ENCODE peak calls at places on chromosomes 4 and X, in seven cellular contexts. W is lung, P is immature natural killer cell, D is choroid plexus epithelial cell, R is A673, G is amygdala, C is H9. L is an unnamed sample.

GRCh38 chrX:92247076-92247475 is 467.9 kb downstream of the PCDH11X start:
- DNase-seq in D (no peak), P (no peak), G (no peak), R (no peak), C (no peak), W (no peak), L (no peak)

GRCh38 chrX:21153503-21153902 is 220.7 kb upstream of the CNKSR2 start:
- DNase-seq in C (no peak), G (no peak), P (no peak), D (peak), R (no peak), W (no peak), L (no peak)

GRCh38 chr4:152398060-152398459 is 137.8 kb downstream of the FBXW7 start:
- DNase-seq in C (no peak), D (peak), G (no peak), R (peak), W (no peak), P (no peak), L (no peak)

GRCh38 chr4:172270421-172270820 is 457.2 kb downstream of the GALNTL6 start:
- DNase-seq in W (no peak), C (no peak), D (peak), R (peak), P (no peak), G (no peak), L (no peak)

GRCh38 chr4:150944660-150945059 is 70.4 kb downstream of the LRBA start:
- DNase-seq in G (no peak), D (no peak), C (no peak), P (no peak), R (no peak), W (no peak), L (no peak)

GRCh38 chr4:113094802-113095201 is 45.3 kb downstream of the ANK2 start:
- DNase-seq in W (no peak), G (no peak), R (peak), C (no peak), D (peak), P (no peak), L (no peak)

GRCh38 chrX:13775837-13776236 is 41.1 kb downstream of the GPM6B start:
- DNase-seq in W (no peak), R (no peak), P (no peak), G (no peak), C (no peak), D (no peak), L (no peak)

GRCh38 chr4:118326585-118326984 is 26.2 kb downstream of the PRSS12 start:
- DNase-seq in D (no peak), C (no peak), R (no peak), P (no peak), W (no peak), G (no peak), L (no peak)

GRCh38 chr4:165945991-165946390 is 73.0 kb downstream of the TLL1 start:
- DNase-seq in G (no peak), R (no peak), C (no peak), W (no peak), D (no peak), P (no peak), L (no peak)

GRCh38 chr4:8311096-8312068 is 41.8 kb downstream of the HTRA3 start:
- DNase-seq in R (no peak), P (no peak), W (no peak), G (no peak), D (no peak), C (no peak), L (no peak)

GRCh38 chrX:12567857-12568256 is 223.4 kb upstream of the PRPS2 start:
- DNase-seq in G (no peak), C (no peak), W (no peak), R (peak), D (peak), P (no peak), L (no peak)

GRCh38 chrX:131741103-131741581 is 197.3 kb downstream of the OR13H1 start:
- DNase-seq in R (no peak), W (peak), C (no peak), P (peak), D (no peak), G (peak), L (no peak)

GRCh38 chr4:188002346-188002745 is 6.8 kb downstream of the ZFP42 start:
- DNase-seq in W (no peak), D (no peak), R (no peak), G (no peak), C (no peak), P (no peak), L (no peak)

GRCh38 chrX:54978448-54978847 is 15.5 kb downstream of the PFKFB1 start:
- DNase-seq in W (no peak), D (peak), R (no peak), P (no peak), G (no peak), C (no peak), L (no peak)

GRCh38 chr4:94038195-94038594 is 169.5 kb upstream of the SMARCAD1 start:
- DNase-seq in C (no peak), W (no peak), G (no peak), D (peak), R (peak), P (no peak), L (no peak)

GRCh38 chr4:183328832-183329231 is 6.6 kb upstream of the CLDN24 start:
- DNase-seq in G (no peak), R (peak), C (no peak), D (peak), P (no peak), W (no peak), L (no peak)

GRCh38 chrX:53674581-53674980 is 11.9 kb downstream of the HUWE1 start:
- DNase-seq in P (no peak), R (no peak), C (no peak), W (no peak), G (no peak), D (no peak), L (no peak)

GRCh38 chr4:137367608-137368007 is 164.7 kb downstream of the PCDH18 start:
- DNase-seq in R (no peak), W (no peak), G (no peak), C (no peak), P (no peak), D (peak), L (no peak)

GRCh38 chr4:98627883-98628282 is 30.5 kb downstream of the TSPAN5 start:
- DNase-seq in D (peak), W (no peak), R (no peak), C (no peak), P (no peak), G (no peak), L (no peak)

GRCh38 chr4:73193659-73194058 is 64.9 kb downstream of the ANKRD17 start:
- DNase-seq in C (no peak), G (no peak), W (no peak), D (no peak), P (no peak), R (no peak), L (no peak)

GRCh38 chr4:139858436-139859225 is 193.0 kb downstream of the MGST2 start:
- DNase-seq in P (no peak), C (no peak), G (no peak), D (no peak), R (no peak), W (no peak), L (no peak)

GRCh38 chrX:130507015-130507414 is 105.2 kb downstream of the RBMX2 start:
- DNase-seq in G (no peak), R (no peak), P (no peak), C (no peak), D (no peak), W (no peak), L (no peak)

GRCh38 chr4:1177274-1178141 is 5.1 kb upstream of the SPON2 start:
- DNase-seq in D (no peak), W (peak), C (no peak), G (no peak), P (peak), R (no peak), L (no peak)

GRCh38 chr4:123606336-123606735 is 209.7 kb downstream of the SPRY1 start:
- DNase-seq in P (no peak), D (no peak), W (no peak), R (no peak), C (no peak), G (no peak), L (no peak)

GRCh38 chrX:119654112-119654531 is 38.8 kb downstream of the SEPTIN6 start:
- DNase-seq in D (peak), W (no peak), P (no peak), C (peak), R (peak), G (peak), L (no peak)

GRCh38 chr4:170047774-170048354 is 21.7 kb upstream of the MFAP3L start:
- DNase-seq in P (peak), D (peak), C (no peak), R (peak), G (no peak), W (peak), L (peak)

GRCh38 chr4:35252866-35253265 is 991.4 kb downstream of the ARAP2 start:
- DNase-seq in G (no peak), R (no peak), D (no peak), P (no peak), C (no peak), W (no peak), L (no peak)

GRCh38 chr4:7506119-7506518 is 71.4 kb upstream of the PSAPL1 start:
- DNase-seq in D (no peak), G (peak), R (no peak), P (no peak), W (no peak), C (no peak), L (no peak)

GRCh38 chr4:31995943-31996901 is 1276.1 kb downstream of the PCDH7 start:
- DNase-seq in G (no peak), W (no peak), P (no peak), D (no peak), C (peak), R (no peak), L (peak)

GRCh38 chrX:1231850-1232505 is 19.5 kb upstream of the CRLF2 start:
- DNase-seq in W (no peak), D (no peak), C (no peak), R (no peak), G (no peak), P (no peak), L (no peak)

GRCh38 chr4:84529169-84529751 is 30.2 kb upstream of the NKX6-1 start:
- DNase-seq in R (peak), C (no peak), W (no peak), P (no peak), D (peak), G (no peak), L (no peak)

GRCh38 chr4:176638992-176639391 is 153.7 kb downstream of the VEGFC start:
- DNase-seq in P (no peak), C (no peak), D (peak), W (no peak), G (no peak), R (no peak), L (no peak)

GRCh38 chr4:54541426-54542118 is 116.2 kb upstream of the KIT start:
- DNase-seq in P (no peak), G (no peak), R (no peak), W (no peak), C (no peak), D (peak), L (no peak)

GRCh38 chrX:112147206-112147605 is 64.6 kb upstream of the TRPC5 start:
- DNase-seq in W (no peak), P (no peak), G (no peak), D (peak), R (peak), C (peak), L (peak)

GRCh38 chrX:72644946-72645345 is 69.2 kb downstream of the PHKA1 start:
- DNase-seq in G (no peak), P (no peak), C (no peak), R (peak), D (no peak), W (no peak), L (no peak)

GRCh38 chr4:137065306-137065705 is 467.0 kb downstream of the PCDH18 start:
- DNase-seq in W (no peak), C (no peak), P (no peak), R (no peak), G (no peak), D (peak), L (no peak)

GRCh38 chr4:21827575-21827974 is 121.0 kb downstream of the KCNIP4 start:
- DNase-seq in G (no peak), C (no peak), P (no peak), D (peak), R (no peak), W (no peak), L (no peak)

GRCh38 chrX:14361430-14361829 is 167.9 kb upstream of the GLRA2 start:
- DNase-seq in G (no peak), D (no peak), C (no peak), P (no peak), W (no peak), R (peak), L (no peak)

L was measured in endothelial cell.